ENCODE peak calls at places on chromosome 5, in eight cellular contexts. M is breast epithelium, Z is sigmoid colon, O is HepG2, S is GM12892, E is stomach, K is endothelial cell of umbilical vein, C is GM12878. L is an unnamed sample.
A peak's percentile ranks its signal among the peaks of the same experiment; 100 is the strongest.

GRCh38 chr5:137461636-137462596 is 37.2 kb downstream of the SPOCK1 start:
- DNase-seq in Z (no peak), O (no peak), E (no peak), S (no peak), M (no peak), C (no peak), K (no peak), L (no peak)

GRCh38 chr5:83058718-83059117 is 18.5 kb downstream of the TMEM167A start:
- DNase-seq in K (no peak), M (no peak), Z (no peak), E (no peak), C (no peak), S (no peak), O (no peak), L (no peak)

GRCh38 chr5:42944989-42945388 is 95.1 kb downstream of the ANXA2R start:
- DNase-seq in K (peak; percentile 90), O (no peak), E (no peak), Z (no peak), S (no peak), M (no peak), C (no peak), L (no peak)

GRCh38 chr5:143685416-143685815 is 126.5 kb upstream of the HMHB1 start:
- DNase-seq in S (no peak), O (peak; percentile 24), C (no peak), Z (no peak), E (no peak), M (no peak), K (peak; percentile 5), L (no peak)

GRCh38 chr5:145718956-145719355 is 116.2 kb downstream of the PRELID2 start:
- DNase-seq in S (no peak), M (no peak), C (no peak), O (peak; percentile 22), K (peak; percentile 24), E (no peak), Z (no peak), L (no peak)

GRCh38 chr5:80072103-80073073 is 37.2 kb downstream of the THBS4 start:
- DNase-seq in Z (no peak), S (no peak), E (no peak), M (no peak), C (no peak), O (no peak), K (no peak), L (no peak)

GRCh38 chr5:157956271-157956885 is 97.4 kb upstream of the CLINT1 start:
- DNase-seq in E (no peak), K (no peak), O (no peak), M (no peak), C (no peak), Z (no peak), S (no peak), L (no peak)

GRCh38 chr5:54379590-54379989 is 69.2 kb upstream of the ARL15 start:
- DNase-seq in M (no peak), E (no peak), C (no peak), Z (no peak), K (no peak), S (no peak), O (no peak), L (no peak)

GRCh38 chr5:124878583-124879345 is 132.3 kb upstream of the ZNF608 start:
- DNase-seq in Z (no peak), M (no peak), E (no peak), S (no peak), C (no peak), O (no peak), K (no peak), L (no peak)

GRCh38 chr5:140358738-140359310 is 1.2 kb upstream of the SLC4A9 start:
- DNase-seq in M (no peak), S (no peak), O (peak; percentile 37), K (peak; percentile 43), Z (no peak), E (no peak), C (no peak), L (no peak)

GRCh38 chr5:178626484-178627258 is at the start of gene CLK4:
- DNase-seq in Z (peak; percentile 98), O (peak; percentile 78), E (peak; percentile 98), C (peak; percentile 71), M (peak; percentile 94), K (peak; percentile 92), S (peak; percentile 89), L (peak; percentile 90)

GRCh38 chr5:53991942-53992341 is 318.4 kb downstream of the ARL15 start:
- DNase-seq in M (no peak), S (no peak), E (no peak), C (peak; percentile 3), O (no peak), Z (no peak), K (peak; percentile 28), L (no peak)

GRCh38 chr5:12623408-12623807 is 719.2 kb upstream of the CTNND2 start:
- DNase-seq in M (no peak), C (no peak), O (no peak), Z (no peak), S (no peak), K (no peak), E (no peak), L (no peak)

GRCh38 chr5:19987594-19988345 is at the start of gene CDH18:
- DNase-seq in K (peak; percentile 30), C (no peak), S (no peak), E (peak; percentile 40), O (no peak), M (peak; percentile 17), Z (peak; percentile 58), L (no peak)

DNA sequence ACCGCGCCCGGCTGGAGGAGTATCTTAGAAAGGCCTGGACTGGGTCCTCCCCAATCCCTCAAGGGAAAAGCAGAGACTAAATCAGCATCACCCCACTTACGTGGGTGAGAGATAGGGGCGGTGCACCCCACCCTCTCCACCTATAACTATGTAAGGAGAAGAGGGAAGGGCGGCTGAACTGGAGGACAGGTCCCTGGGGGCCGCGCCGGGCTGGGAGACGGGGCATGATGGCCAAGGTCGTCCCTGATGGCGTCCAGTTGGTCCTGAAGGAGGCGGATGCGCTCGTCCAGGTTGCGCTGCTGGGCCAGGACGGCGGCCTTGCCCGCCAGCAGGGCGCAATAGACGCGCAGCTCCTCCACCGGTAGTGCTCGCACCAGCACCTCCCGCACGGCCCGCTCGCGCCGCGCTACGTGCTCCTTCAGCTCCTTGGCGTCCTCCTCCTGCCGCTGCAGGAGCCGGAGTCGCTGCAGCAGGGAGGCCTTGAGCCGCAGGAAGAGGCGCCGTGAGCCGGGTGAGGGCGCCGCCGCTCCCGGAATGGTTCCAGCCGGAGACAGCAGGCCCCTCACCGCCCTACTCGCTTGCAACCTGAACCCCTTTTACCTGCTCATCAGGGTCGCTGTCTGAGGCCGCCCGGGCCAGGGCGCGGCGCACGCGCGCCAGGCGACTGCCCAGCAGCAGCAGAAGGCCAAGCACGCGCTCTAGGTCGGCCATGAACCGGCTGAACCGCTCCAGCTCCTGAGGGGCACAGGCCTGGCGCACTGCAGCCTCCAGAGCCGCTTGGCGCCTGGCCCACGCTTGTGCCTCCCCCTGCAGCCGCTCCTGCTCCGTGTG is 7.6 kb downstream of the SHROOM1 start:
- DNase-seq in M (no peak), O (no peak), E (no peak), S (no peak), C (no peak), Z (no peak), K (no peak), L (no peak)
- TF ChIP-seq POLR2AphosphoS5 in M (no peak), O (no peak), E (no peak), S (no peak), C (no peak), Z (no peak), K (no peak), L (no peak)

DNA sequence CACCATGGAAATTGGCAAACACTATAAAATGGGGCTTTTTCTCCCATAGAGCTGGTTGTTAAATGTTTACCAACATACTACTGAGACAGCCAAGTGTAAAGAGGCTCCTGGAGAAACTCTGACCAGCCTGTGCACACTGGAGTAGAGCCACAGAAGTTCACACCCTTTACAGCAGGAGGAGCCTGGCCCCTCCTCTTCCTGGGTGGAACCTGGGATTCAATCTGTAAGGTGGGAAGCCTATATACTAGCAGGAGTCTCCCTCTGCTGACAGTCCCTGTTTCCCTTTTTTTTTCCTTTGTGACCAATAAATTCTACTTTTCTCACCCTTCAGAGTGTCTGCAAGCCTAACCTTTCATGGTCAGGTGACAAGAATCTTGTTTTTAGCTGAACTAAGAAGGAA is 10.4 kb upstream of the SLC30A5 start:
- DNase-seq in K (no peak), O (peak; percentile 62), M (no peak), E (no peak), Z (no peak), C (no peak), S (no peak), L (no peak)
- TF ChIP-seq POLR2AphosphoS5 in K (no peak), O (no peak), M (no peak), E (no peak), Z (no peak), C (no peak), S (no peak), L (no peak)

GRCh38 chr5:100901851-100902341 is 1.2 kb downstream of the ST8SIA4 start:
- DNase-seq in C (no peak), Z (peak; percentile 60), M (no peak), E (peak; percentile 32), O (no peak), K (peak; percentile 86), S (no peak), L (no peak)

GRCh38 chr5:100905259-100905914 is 2.3 kb upstream of the ST8SIA4 start:
- DNase-seq in Z (no peak), E (no peak), O (no peak), S (no peak), K (no peak), C (no peak), M (no peak), L (no peak)

GRCh38 chr5:100902406-100903035 is 561 bp downstream of the ST8SIA4 start:
- DNase-seq in C (no peak), S (no peak), K (peak; percentile 65), E (no peak), O (no peak), Z (no peak), M (no peak), L (no peak)

GRCh38 chr5:100904259-100904822 is 1.3 kb upstream of the ST8SIA4 start:
- DNase-seq in S (no peak), K (no peak), Z (peak; percentile 63), M (no peak), C (no peak), O (no peak), E (peak; percentile 26), L (no peak)

GRCh38 chr5:100903036-100903887 is at the start of gene ST8SIA4:
- DNase-seq in M (peak; percentile 55), E (peak; percentile 81), S (peak; percentile 46), O (no peak), Z (peak; percentile 83), C (peak; percentile 95), K (peak; percentile 91), L (peak; percentile 37)
- TF ChIP-seq POLR2AphosphoS5 in M (no peak), E (peak; percentile 72), S (peak; percentile 97), O (no peak), Z (peak; percentile 71), C (peak; percentile 97), K (peak; percentile 17), L (peak; percentile 94)

DNA sequence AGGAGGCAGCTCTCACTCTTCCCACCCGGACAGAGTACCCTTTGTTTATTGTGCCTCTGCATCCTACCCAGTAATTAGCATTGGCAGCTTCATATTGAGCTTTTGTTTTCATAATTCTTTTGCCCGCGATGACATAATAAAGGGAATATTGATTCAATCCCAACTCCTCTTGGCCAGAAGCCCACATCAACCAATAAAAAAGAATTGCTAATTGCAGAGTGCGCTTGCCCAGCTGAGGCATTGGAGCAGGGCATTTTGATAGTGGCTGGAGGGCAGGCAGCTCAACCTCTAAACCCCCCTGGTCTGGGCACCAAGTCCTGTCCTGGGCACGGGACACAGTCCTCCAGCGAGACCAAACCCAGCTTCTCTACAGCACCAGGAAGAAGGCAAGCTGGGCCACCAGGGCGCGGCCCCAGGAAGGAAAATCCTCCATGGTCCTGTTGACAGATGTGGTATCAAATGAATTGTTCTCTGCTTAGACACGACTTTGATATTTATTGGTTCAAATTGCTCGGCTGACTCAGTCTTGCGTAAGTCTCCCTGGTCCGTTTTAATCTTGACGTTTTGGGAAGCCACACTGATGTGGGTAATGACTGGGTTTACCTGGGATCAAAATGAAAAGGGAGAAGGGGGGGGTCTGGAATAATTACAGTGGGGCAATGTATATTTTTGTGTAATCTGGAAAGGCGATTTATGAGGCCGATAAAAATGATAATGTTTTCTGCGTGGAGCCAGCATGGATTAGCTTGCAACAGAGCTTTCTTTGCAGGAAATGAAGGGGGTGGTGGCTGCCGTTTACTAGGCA is 220.7 kb upstream of the MSX2 start:
- DNase-seq in K (peak; percentile 2), E (peak; percentile 63), C (no peak), O (no peak), Z (no peak), S (no peak), M (peak; percentile 38), L (no peak)
- TF ChIP-seq POLR2AphosphoS5 in K (no peak), E (peak; percentile 79), C (no peak), O (no peak), Z (no peak), S (no peak), M (no peak), L (no peak)